ENCODE peak calls at places on chromosomes 13 and 19, in ten cellular contexts. One of them, this sample, is unnamed.

GRCh38 chr13:44573071-44573470 is 3.1 kb downstream of the TSC22D1 start:
- DNase-seq in heart right ventricle: no peak
- DNase-seq in fibroblast of mammary gland: no peak
- DNase-seq in GM12892: no peak
- DNase-seq in NCI-H1694: no peak
- DNase-seq in H1: no peak
- DNase-seq in BE2C: no peak
- DNase-seq in HCT116: no peak
- DNase-seq in dorsolateral prefrontal cortex: no peak
- DNase-seq in fibroblast of lung: peak
- DNase-seq in this sample: no peak

GRCh38 chr19:21677696-21678418 is 89.5 kb downstream of the ZNF100 start:
- DNase-seq in heart right ventricle: peak
- DNase-seq in fibroblast of mammary gland: no peak
- DNase-seq in GM12892: no peak
- DNase-seq in NCI-H1694: no peak
- DNase-seq in H1: no peak
- DNase-seq in BE2C: no peak
- DNase-seq in HCT116: no peak
- DNase-seq in dorsolateral prefrontal cortex: no peak
- DNase-seq in fibroblast of lung: no peak
- DNase-seq in this sample: no peak

GRCh38 chr19:9972103-9972502 is 35.8 kb upstream of the OLFM2 start:
- DNase-seq in heart right ventricle: no peak
- DNase-seq in fibroblast of mammary gland: no peak
- DNase-seq in GM12892: no peak
- DNase-seq in NCI-H1694: no peak
- DNase-seq in H1: no peak
- DNase-seq in BE2C: no peak
- DNase-seq in HCT116: no peak
- DNase-seq in dorsolateral prefrontal cortex: no peak
- DNase-seq in fibroblast of lung: no peak
- DNase-seq in this sample: no peak

GRCh38 chr13:29918845-29919244 is 68.4 kb upstream of the UBL3 start:
- DNase-seq in heart right ventricle: no peak
- DNase-seq in fibroblast of mammary gland: peak
- DNase-seq in GM12892: no peak
- DNase-seq in NCI-H1694: no peak
- DNase-seq in H1: no peak
- DNase-seq in BE2C: no peak
- DNase-seq in HCT116: no peak
- DNase-seq in dorsolateral prefrontal cortex: no peak
- DNase-seq in fibroblast of lung: peak
- DNase-seq in this sample: peak

GRCh38 chr19:37983916-37984315 is 76.9 kb downstream of the SIPA1L3 start:
- DNase-seq in heart right ventricle: no peak
- DNase-seq in fibroblast of mammary gland: no peak
- DNase-seq in GM12892: no peak
- DNase-seq in NCI-H1694: no peak
- DNase-seq in H1: no peak
- DNase-seq in BE2C: no peak
- DNase-seq in HCT116: no peak
- DNase-seq in dorsolateral prefrontal cortex: no peak
- DNase-seq in fibroblast of lung: peak
- DNase-seq in this sample: no peak

GRCh38 chr13:21672811-21673591 is 2.1 kb downstream of the FGF9 start:
- DNase-seq in heart right ventricle: no peak
- DNase-seq in fibroblast of mammary gland: no peak
- DNase-seq in GM12892: no peak
- DNase-seq in NCI-H1694: no peak
- DNase-seq in H1: no peak
- DNase-seq in BE2C: no peak
- DNase-seq in HCT116: no peak
- DNase-seq in dorsolateral prefrontal cortex: no peak
- DNase-seq in fibroblast of lung: no peak
- DNase-seq in this sample: peak

GRCh38 chr19:18644144-18645034 is 7.6 kb downstream of the KLHL26 start:
- DNase-seq in heart right ventricle: no peak
- DNase-seq in fibroblast of mammary gland: peak
- DNase-seq in GM12892: no peak
- DNase-seq in NCI-H1694: no peak
- DNase-seq in H1: no peak
- DNase-seq in BE2C: no peak
- DNase-seq in HCT116: no peak
- DNase-seq in dorsolateral prefrontal cortex: no peak
- DNase-seq in fibroblast of lung: peak
- DNase-seq in this sample: no peak

GRCh38 chr13:108070925-108071324 is 144.4 kb downstream of the LIG4 start:
- DNase-seq in heart right ventricle: no peak
- DNase-seq in fibroblast of mammary gland: no peak
- DNase-seq in GM12892: no peak
- DNase-seq in NCI-H1694: no peak
- DNase-seq in H1: no peak
- DNase-seq in BE2C: no peak
- DNase-seq in HCT116: no peak
- DNase-seq in dorsolateral prefrontal cortex: no peak
- DNase-seq in fibroblast of lung: no peak
- DNase-seq in this sample: no peak

GRCh38 chr19:7658219-7658686 is 10.6 kb upstream of the RETN start:
- DNase-seq in heart right ventricle: no peak
- DNase-seq in fibroblast of mammary gland: no peak
- DNase-seq in GM12892: peak
- DNase-seq in NCI-H1694: no peak
- DNase-seq in H1: no peak
- DNase-seq in BE2C: no peak
- DNase-seq in HCT116: no peak
- DNase-seq in dorsolateral prefrontal cortex: no peak
- DNase-seq in fibroblast of lung: no peak
- DNase-seq in this sample: no peak

GRCh38 chr19:7976461-7976860 is 29.0 kb downstream of the ELAVL1 start:
- DNase-seq in heart right ventricle: no peak
- DNase-seq in fibroblast of mammary gland: no peak
- DNase-seq in GM12892: no peak
- DNase-seq in NCI-H1694: no peak
- DNase-seq in H1: no peak
- DNase-seq in BE2C: no peak
- DNase-seq in HCT116: no peak
- DNase-seq in dorsolateral prefrontal cortex: no peak
- DNase-seq in fibroblast of lung: no peak
- DNase-seq in this sample: no peak

GRCh38 chr13:99393791-99394735 is 86.9 kb upstream of the GPR183 start:
- DNase-seq in heart right ventricle: no peak
- DNase-seq in fibroblast of mammary gland: no peak
- DNase-seq in GM12892: no peak
- DNase-seq in NCI-H1694: no peak
- DNase-seq in H1: no peak
- DNase-seq in BE2C: no peak
- DNase-seq in HCT116: no peak
- DNase-seq in dorsolateral prefrontal cortex: no peak
- DNase-seq in fibroblast of lung: no peak
- DNase-seq in this sample: no peak

GRCh38 chr19:10419646-10420443 is 493 bp upstream of the PDE4A start:
- DNase-seq in heart right ventricle: no peak
- DNase-seq in fibroblast of mammary gland: peak
- DNase-seq in GM12892: no peak
- DNase-seq in NCI-H1694: peak
- DNase-seq in H1: peak
- DNase-seq in BE2C: peak
- DNase-seq in HCT116: peak
- DNase-seq in dorsolateral prefrontal cortex: no peak
- DNase-seq in fibroblast of lung: peak
- DNase-seq in this sample: peak

GRCh38 chr13:32206097-32206740 is 108.9 kb downstream of the ZAR1L start:
- DNase-seq in heart right ventricle: no peak
- DNase-seq in fibroblast of mammary gland: no peak
- DNase-seq in GM12892: no peak
- DNase-seq in NCI-H1694: no peak
- DNase-seq in H1: no peak
- DNase-seq in BE2C: no peak
- DNase-seq in HCT116: no peak
- DNase-seq in dorsolateral prefrontal cortex: no peak
- DNase-seq in fibroblast of lung: no peak
- DNase-seq in this sample: no peak

GRCh38 chr13:79631260-79631659 is 150.3 kb downstream of the NDFIP2 start:
- DNase-seq in heart right ventricle: no peak
- DNase-seq in fibroblast of mammary gland: peak
- DNase-seq in GM12892: no peak
- DNase-seq in NCI-H1694: peak
- DNase-seq in H1: no peak
- DNase-seq in BE2C: peak
- DNase-seq in HCT116: peak
- DNase-seq in dorsolateral prefrontal cortex: no peak
- DNase-seq in fibroblast of lung: peak
- DNase-seq in this sample: peak

GRCh38 chr13:79782541-79783216 is 301.7 kb downstream of the NDFIP2 start:
- DNase-seq in heart right ventricle: peak
- DNase-seq in fibroblast of mammary gland: no peak
- DNase-seq in GM12892: no peak
- DNase-seq in NCI-H1694: no peak
- DNase-seq in H1: peak
- DNase-seq in BE2C: no peak
- DNase-seq in HCT116: no peak
- DNase-seq in dorsolateral prefrontal cortex: no peak
- DNase-seq in fibroblast of lung: peak
- DNase-seq in this sample: peak

GRCh38 chr13:38255600-38255999 is 94.1 kb upstream of the UFM1 start:
- DNase-seq in heart right ventricle: no peak
- DNase-seq in fibroblast of mammary gland: no peak
- DNase-seq in GM12892: no peak
- DNase-seq in NCI-H1694: no peak
- DNase-seq in H1: no peak
- DNase-seq in BE2C: no peak
- DNase-seq in HCT116: no peak
- DNase-seq in dorsolateral prefrontal cortex: no peak
- DNase-seq in fibroblast of lung: no peak
- DNase-seq in this sample: peak